ENCODE peak calls at places on chromosomes 12 and 14, in four cellular contexts. One of them, this sample, is unnamed.
A peak's percentile ranks its signal among the peaks of the same experiment; 100 is the strongest.

GRCh38 chr14:102594514-102595175 is 2.2 kb downstream of the RCOR1 start:
- DNase-seq in progenitor cell of endocrine pancreas: no peak
- DNase-seq in H1: no peak
- DNase-seq in colonic mucosa: peak; percentile 86
- DNase-seq in this sample: peak; percentile 68

GRCh38 chr14:67583711-67584644 is 16.1 kb downstream of the PIGH start:
- DNase-seq in progenitor cell of endocrine pancreas: peak; percentile 32
- DNase-seq in colonic mucosa: peak; percentile 40
- DNase-seq in H1: no peak
- DNase-seq in this sample: peak; percentile 44

GRCh38 chr14:58899317-58899713 is 261.6 kb downstream of the DACT1 start:
- DNase-seq in progenitor cell of endocrine pancreas: no peak
- DNase-seq in H1: no peak
- DNase-seq in colonic mucosa: no peak
- DNase-seq in this sample: no peak

GRCh38 chr12:49791156-49791555 is 37.1 kb downstream of the NCKAP5L start:
- DNase-seq in colonic mucosa: no peak
- DNase-seq in progenitor cell of endocrine pancreas: no peak
- DNase-seq in H1: no peak
- DNase-seq in this sample: no peak

GRCh38 chr14:105393151-105393550 is 5.2 kb upstream of the TEX22 start:
- DNase-seq in colonic mucosa: no peak
- DNase-seq in H1: no peak
- DNase-seq in progenitor cell of endocrine pancreas: no peak
- DNase-seq in this sample: no peak

GRCh38 chr14:54935100-54935499 is 32.5 kb upstream of the GCH1 start:
- DNase-seq in progenitor cell of endocrine pancreas: no peak
- DNase-seq in colonic mucosa: no peak
- DNase-seq in H1: no peak
- DNase-seq in this sample: no peak

GRCh38 chr12:96170328-96170727 is 23.8 kb upstream of the ELK3 start:
- DNase-seq in colonic mucosa: no peak
- DNase-seq in progenitor cell of endocrine pancreas: no peak
- DNase-seq in H1: no peak
- DNase-seq in this sample: no peak

GRCh38 chr14:104977681-104978647 is at the start of gene AHNAK2:
- DNase-seq in progenitor cell of endocrine pancreas: peak; percentile 73
- DNase-seq in H1: peak; percentile 88
- DNase-seq in colonic mucosa: peak; percentile 75
- DNase-seq in this sample: peak; percentile 92

GRCh38 chr14:104968153-104968527 is 10.0 kb downstream of the AHNAK2 start:
- DNase-seq in H1: peak; percentile 79
- DNase-seq in progenitor cell of endocrine pancreas: no peak
- DNase-seq in colonic mucosa: peak; percentile 78
- DNase-seq in this sample: peak; percentile 57

GRCh38 chr12:89353823-89354629 is 1.7 kb upstream of the DUSP6 start:
- DNase-seq in colonic mucosa: peak; percentile 92
- DNase-seq in progenitor cell of endocrine pancreas: peak; percentile 65
- DNase-seq in H1: peak; percentile 91
- DNase-seq in this sample: peak; percentile 66

GRCh38 chr12:114096461-114096860 is 130.3 kb upstream of the RBM19 start:
- DNase-seq in progenitor cell of endocrine pancreas: no peak
- DNase-seq in H1: no peak
- DNase-seq in colonic mucosa: no peak
- DNase-seq in this sample: no peak

GRCh38 chr12:89469361-89469760 is 55.2 kb downstream of the GALNT4 start:
- DNase-seq in progenitor cell of endocrine pancreas: no peak
- DNase-seq in colonic mucosa: no peak
- DNase-seq in H1: no peak
- DNase-seq in this sample: no peak

GRCh38 chr14:61643546-61643945 is 51.8 kb upstream of the HIF1A start:
- DNase-seq in H1: no peak
- DNase-seq in progenitor cell of endocrine pancreas: no peak
- DNase-seq in colonic mucosa: no peak
- DNase-seq in this sample: no peak

GRCh38 chr14:22886500-22887259 is 3.7 kb downstream of the REM2 start:
- DNase-seq in colonic mucosa: peak; percentile 88
- DNase-seq in H1: peak; percentile 87
- DNase-seq in progenitor cell of endocrine pancreas: peak; percentile 68
- DNase-seq in this sample: peak; percentile 85

GRCh38 chr12:6083606-6084005 is 40.9 kb downstream of the VWF start:
- DNase-seq in progenitor cell of endocrine pancreas: no peak
- DNase-seq in H1: no peak
- DNase-seq in colonic mucosa: no peak
- DNase-seq in this sample: no peak

GRCh38 chr14:100779691-100780080 is 46.2 kb upstream of the MEG3 start:
- DNase-seq in H1: no peak
- DNase-seq in progenitor cell of endocrine pancreas: no peak
- DNase-seq in colonic mucosa: no peak
- DNase-seq in this sample: no peak

GRCh38 chr12:124914392-124915248 is at the start of gene UBC:
- DNase-seq in progenitor cell of endocrine pancreas: peak; percentile 85
- DNase-seq in H1: peak; percentile 92
- DNase-seq in colonic mucosa: peak; percentile 94
- DNase-seq in this sample: peak; percentile 88

GRCh38 chr12:130484221-130484620 is 146.5 kb downstream of the PIWIL1 start:
- DNase-seq in H1: no peak
- DNase-seq in progenitor cell of endocrine pancreas: no peak
- DNase-seq in colonic mucosa: no peak
- DNase-seq in this sample: no peak

GRCh38 chr12:110742718-110743570 is at the start of gene PPP1CC:
- DNase-seq in H1: peak; percentile 94
- DNase-seq in progenitor cell of endocrine pancreas: peak; percentile 91
- DNase-seq in colonic mucosa: peak; percentile 93
- DNase-seq in this sample: peak; percentile 94

GRCh38 chr12:121441555-121441954 is 41.6 kb downstream of the RNF34 start:
- DNase-seq in progenitor cell of endocrine pancreas: no peak
- DNase-seq in colonic mucosa: peak; percentile 43
- DNase-seq in H1: peak; percentile 62
- DNase-seq in this sample: no peak

GRCh38 chr14:36096090-36096489 is 80.4 kb downstream of the PTCSC3 start:
- DNase-seq in progenitor cell of endocrine pancreas: no peak
- DNase-seq in H1: no peak
- DNase-seq in colonic mucosa: no peak
- DNase-seq in this sample: no peak

GRCh38 chr14:70821916-70822705 is 12.8 kb upstream of the MAP3K9 start:
- DNase-seq in colonic mucosa: peak; percentile 45
- DNase-seq in progenitor cell of endocrine pancreas: peak; percentile 28
- DNase-seq in H1: peak; percentile 82
- DNase-seq in this sample: peak; percentile 71

GRCh38 chr12:104956870-104957301 is 1.2 kb downstream of the SLC41A2 start:
- DNase-seq in progenitor cell of endocrine pancreas: no peak
- DNase-seq in H1: no peak
- DNase-seq in colonic mucosa: no peak
- DNase-seq in this sample: no peak

GRCh38 chr14:69615471-69616407 is 4.3 kb downstream of the SUSD6 start:
- DNase-seq in colonic mucosa: peak; percentile 52
- DNase-seq in H1: no peak
- DNase-seq in progenitor cell of endocrine pancreas: no peak
- DNase-seq in this sample: no peak

GRCh38 chr14:64566651-64567122 is 16.9 kb downstream of the PPP1R36 start:
- DNase-seq in H1: no peak
- DNase-seq in colonic mucosa: no peak
- DNase-seq in progenitor cell of endocrine pancreas: no peak
- DNase-seq in this sample: no peak

GRCh38 chr14:61462566-61463195 is 141.3 kb downstream of the PRKCH start:
- DNase-seq in colonic mucosa: peak; percentile 50
- DNase-seq in progenitor cell of endocrine pancreas: no peak
- DNase-seq in H1: peak; percentile 45
- DNase-seq in this sample: no peak

GRCh38 chr12:49631336-49631907 is 8.1 kb downstream of the PRPF40B start:
- DNase-seq in colonic mucosa: peak; percentile 14
- DNase-seq in progenitor cell of endocrine pancreas: no peak
- DNase-seq in H1: no peak
- DNase-seq in this sample: no peak

GRCh38 chr14:61260939-61261776 is 20.0 kb downstream of the TMEM30B start:
- DNase-seq in H1: no peak
- DNase-seq in colonic mucosa: no peak
- DNase-seq in progenitor cell of endocrine pancreas: no peak
- DNase-seq in this sample: no peak

GRCh38 chr12:114226241-114226928 is 179.6 kb downstream of the TBX5 start:
- DNase-seq in H1: peak; percentile 52
- DNase-seq in progenitor cell of endocrine pancreas: no peak
- DNase-seq in colonic mucosa: no peak
- DNase-seq in this sample: no peak

GRCh38 chr14:101122114-101122854 is 218.8 kb upstream of the RTL1 start:
- DNase-seq in colonic mucosa: no peak
- DNase-seq in progenitor cell of endocrine pancreas: no peak
- DNase-seq in H1: peak; percentile 14
- DNase-seq in this sample: no peak

GRCh38 chr14:104590240-104590965 is 10.8 kb downstream of the C14orf180 start:
- DNase-seq in colonic mucosa: no peak
- DNase-seq in H1: no peak
- DNase-seq in progenitor cell of endocrine pancreas: no peak
- DNase-seq in this sample: no peak

GRCh38 chr12:106078358-106079025 is 60.3 kb downstream of the NUAK1 start:
- DNase-seq in progenitor cell of endocrine pancreas: no peak
- DNase-seq in colonic mucosa: peak; percentile 25
- DNase-seq in H1: no peak
- DNase-seq in this sample: no peak

GRCh38 chr12:130514149-130514551 is 176.5 kb downstream of the PIWIL1 start:
- DNase-seq in colonic mucosa: no peak
- DNase-seq in H1: peak; percentile 67
- DNase-seq in progenitor cell of endocrine pancreas: no peak
- DNase-seq in this sample: no peak

GRCh38 chr12:27257104-27257848 is 13.2 kb downstream of the STK38L start:
- DNase-seq in progenitor cell of endocrine pancreas: no peak
- DNase-seq in H1: no peak
- DNase-seq in colonic mucosa: no peak
- DNase-seq in this sample: no peak

GRCh38 chr14:70130498-70130897 is 58.3 kb downstream of the SLC8A3 start:
- DNase-seq in progenitor cell of endocrine pancreas: no peak
- DNase-seq in colonic mucosa: no peak
- DNase-seq in H1: no peak
- DNase-seq in this sample: no peak

GRCh38 chr12:79055926-79056674 is 191.5 kb downstream of the SYT1 start:
- DNase-seq in progenitor cell of endocrine pancreas: no peak
- DNase-seq in colonic mucosa: no peak
- DNase-seq in H1: no peak
- DNase-seq in this sample: no peak

GRCh38 chr12:212383-212798 is 1.6 kb downstream of the SLC6A12 start:
- DNase-seq in H1: no peak
- DNase-seq in progenitor cell of endocrine pancreas: no peak
- DNase-seq in colonic mucosa: no peak
- DNase-seq in this sample: no peak

GRCh38 chr14:68716698-68717097 is 76.2 kb downstream of the ZFP36L1 start:
- DNase-seq in H1: no peak
- DNase-seq in colonic mucosa: peak; percentile 55
- DNase-seq in progenitor cell of endocrine pancreas: no peak
- DNase-seq in this sample: no peak

GRCh38 chr14:82872494-82872893 is 1338.8 kb upstream of the SEL1L start:
- DNase-seq in H1: peak; percentile 74
- DNase-seq in colonic mucosa: no peak
- DNase-seq in progenitor cell of endocrine pancreas: no peak
- DNase-seq in this sample: peak; percentile 30
- TF ChIP-seq CTCF in H1: peak; percentile 84
- TF ChIP-seq CTCF in colonic mucosa: no peak
- TF ChIP-seq CTCF in progenitor cell of endocrine pancreas: peak; percentile 48
- TF ChIP-seq CTCF in this sample: peak; percentile 39

GRCh38 chr14:33432407-33433023 is 493.8 kb downstream of the NPAS3 start:
- DNase-seq in progenitor cell of endocrine pancreas: no peak
- DNase-seq in H1: no peak
- DNase-seq in colonic mucosa: no peak
- DNase-seq in this sample: no peak
- TF ChIP-seq CTCF in progenitor cell of endocrine pancreas: peak; percentile 48
- TF ChIP-seq CTCF in H1: no peak
- TF ChIP-seq CTCF in colonic mucosa: peak; percentile 47
- TF ChIP-seq CTCF in this sample: peak; percentile 11

GRCh38 chr12:53757095-53757770 is 5.5 kb upstream of the CISTR start:
- DNase-seq in H1: peak; percentile 99
- DNase-seq in colonic mucosa: peak; percentile 80
- DNase-seq in progenitor cell of endocrine pancreas: peak; percentile 96
- DNase-seq in this sample: peak; percentile 96

GRCh38 chr12:53754196-53754595 is 2.4 kb upstream of the CISTR start:
- DNase-seq in H1: no peak
- DNase-seq in colonic mucosa: no peak
- DNase-seq in progenitor cell of endocrine pancreas: no peak
- DNase-seq in this sample: no peak

GRCh38 chr12:53756300-53757094 is 4.7 kb upstream of the CISTR start:
- DNase-seq in H1: peak; percentile 56
- DNase-seq in progenitor cell of endocrine pancreas: no peak
- DNase-seq in colonic mucosa: no peak
- DNase-seq in this sample: no peak

GRCh38 chr12:53754633-53755261 is 3.0 kb upstream of the CISTR start:
- DNase-seq in progenitor cell of endocrine pancreas: no peak
- DNase-seq in H1: no peak
- DNase-seq in colonic mucosa: no peak
- DNase-seq in this sample: no peak

GRCh38 chr12:53755451-53756290 is 3.9 kb upstream of the CISTR start:
- DNase-seq in progenitor cell of endocrine pancreas: no peak
- DNase-seq in colonic mucosa: no peak
- DNase-seq in H1: peak; percentile 57
- DNase-seq in this sample: no peak
- TF ChIP-seq CTCF in progenitor cell of endocrine pancreas: no peak
- TF ChIP-seq CTCF in colonic mucosa: no peak
- TF ChIP-seq CTCF in H1: peak; percentile 72
- TF ChIP-seq CTCF in this sample: no peak

DNA sequence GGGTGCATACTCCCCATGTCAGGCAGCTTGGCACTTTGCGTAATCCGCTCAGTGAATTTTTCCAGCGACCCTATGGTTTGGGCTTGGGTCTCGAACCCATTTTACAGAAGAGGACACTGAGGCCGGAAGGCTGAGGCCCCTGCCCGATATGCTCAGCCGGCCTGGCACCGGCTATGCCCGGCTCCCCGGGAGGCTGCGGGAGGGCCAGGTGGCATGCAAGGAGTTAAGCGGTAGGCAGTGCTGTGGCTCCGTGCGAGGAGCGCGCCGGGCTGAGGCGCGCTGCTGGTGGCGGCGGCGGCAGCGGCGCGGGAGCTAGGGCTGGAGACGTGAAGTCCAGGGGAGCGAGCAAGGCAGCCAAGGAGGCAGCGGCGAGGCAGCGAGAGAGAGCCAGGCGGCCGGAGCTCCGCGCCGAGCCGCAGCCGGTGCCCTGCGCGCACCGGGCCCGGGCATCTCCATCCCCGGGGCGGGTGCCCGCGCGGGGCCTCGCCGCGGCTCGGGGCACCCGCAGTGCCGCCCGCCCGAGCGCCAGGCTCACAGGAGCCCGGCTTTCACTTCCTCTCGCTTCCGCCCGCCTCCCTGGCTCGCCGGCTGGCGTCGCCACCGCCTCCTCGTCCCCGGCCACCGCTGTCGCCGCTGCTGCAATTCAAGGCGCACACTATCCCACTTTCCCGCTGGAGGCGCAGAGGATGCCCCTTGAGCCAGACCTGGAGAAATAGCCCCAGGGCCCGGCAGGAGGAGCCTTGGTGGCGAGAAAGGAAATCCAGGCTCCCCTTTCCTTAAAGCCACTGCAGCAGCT is at the start of gene WSCD2:
- DNase-seq in colonic mucosa: no peak
- DNase-seq in H1: peak; percentile 85
- DNase-seq in progenitor cell of endocrine pancreas: peak; percentile 71
- DNase-seq in this sample: peak; percentile 84
- TF ChIP-seq CTCF in colonic mucosa: no peak
- TF ChIP-seq CTCF in H1: peak; percentile 69
- TF ChIP-seq CTCF in progenitor cell of endocrine pancreas: peak; percentile 61
- TF ChIP-seq CTCF in this sample: peak; percentile 48

This sample was measured in nephron progenitor cell.